ENCODE peak calls at places on chromosomes 7 and 10, in four cellular contexts. One of them, this sample, is unnamed.

GRCh38 chr7:6536899-6537298 is 14.4 kb downstream of the GRID2IP start:
- DNase-seq in right atrium auricular region: no peak
- DNase-seq in RPMI8226: no peak
- DNase-seq in NCI-H1105 treated with DMSO at 0.1 percent for 48 hours: peak
- DNase-seq in this sample: peak

GRCh38 chr7:50307368-50308012 is 3.0 kb downstream of the IKZF1 start:
- DNase-seq in NCI-H1105 treated with DMSO at 0.1 percent for 48 hours: no peak
- DNase-seq in RPMI8226: peak
- DNase-seq in right atrium auricular region: no peak
- DNase-seq in this sample: no peak

GRCh38 chr7:129574487-129574886 is 37.0 kb upstream of the NRF1 start:
- DNase-seq in RPMI8226: no peak
- DNase-seq in right atrium auricular region: no peak
- DNase-seq in NCI-H1105 treated with DMSO at 0.1 percent for 48 hours: no peak
- DNase-seq in this sample: no peak

GRCh38 chr10:132306951-132307751 is 599 bp downstream of the STK32C start:
- DNase-seq in right atrium auricular region: no peak
- DNase-seq in NCI-H1105 treated with DMSO at 0.1 percent for 48 hours: peak
- DNase-seq in RPMI8226: peak
- DNase-seq in this sample: peak

GRCh38 chr10:119115921-119116320 is 12.0 kb downstream of the DENND10 start:
- DNase-seq in RPMI8226: no peak
- DNase-seq in right atrium auricular region: no peak
- DNase-seq in NCI-H1105 treated with DMSO at 0.1 percent for 48 hours: no peak
- DNase-seq in this sample: no peak

GRCh38 chr10:4615042-4615441 is 211.0 kb upstream of the AKR1E2 start:
- DNase-seq in right atrium auricular region: no peak
- DNase-seq in NCI-H1105 treated with DMSO at 0.1 percent for 48 hours: no peak
- DNase-seq in RPMI8226: no peak
- DNase-seq in this sample: no peak

GRCh38 chr10:42999385-43000020 is 77.4 kb upstream of the RET start:
- DNase-seq in RPMI8226: no peak
- DNase-seq in right atrium auricular region: no peak
- DNase-seq in NCI-H1105 treated with DMSO at 0.1 percent for 48 hours: no peak
- DNase-seq in this sample: no peak

GRCh38 chr7:74429153-74429747 is 24.5 kb upstream of the GTF2IRD1 start:
- DNase-seq in NCI-H1105 treated with DMSO at 0.1 percent for 48 hours: no peak
- DNase-seq in right atrium auricular region: no peak
- DNase-seq in RPMI8226: peak
- DNase-seq in this sample: no peak

GRCh38 chr7:38409524-38409923 is 136.1 kb upstream of the TARP start:
- DNase-seq in NCI-H1105 treated with DMSO at 0.1 percent for 48 hours: no peak
- DNase-seq in RPMI8226: no peak
- DNase-seq in right atrium auricular region: no peak
- DNase-seq in this sample: no peak

GRCh38 chr10:78029294-78030226 is at the start of gene POLR3A:
- DNase-seq in NCI-H1105 treated with DMSO at 0.1 percent for 48 hours: peak
- DNase-seq in RPMI8226: peak
- DNase-seq in right atrium auricular region: peak
- DNase-seq in this sample: peak

GRCh38 chr7:158111906-158112570 is 475.6 kb downstream of the PTPRN2 start:
- DNase-seq in NCI-H1105 treated with DMSO at 0.1 percent for 48 hours: no peak
- DNase-seq in right atrium auricular region: peak
- DNase-seq in RPMI8226: no peak
- DNase-seq in this sample: no peak

GRCh38 chr7:156640949-156641485 is 443 bp downstream of the RNF32 start:
- DNase-seq in RPMI8226: peak
- DNase-seq in NCI-H1105 treated with DMSO at 0.1 percent for 48 hours: peak
- DNase-seq in right atrium auricular region: no peak
- DNase-seq in this sample: peak

GRCh38 chr10:121158988-121159579 is 307.9 kb downstream of the WDR11 start:
- DNase-seq in NCI-H1105 treated with DMSO at 0.1 percent for 48 hours: no peak
- DNase-seq in right atrium auricular region: no peak
- DNase-seq in RPMI8226: no peak
- DNase-seq in this sample: peak

GRCh38 chr10:124911124-124912051 is 30.5 kb upstream of the ZRANB1 start:
- DNase-seq in RPMI8226: peak
- DNase-seq in NCI-H1105 treated with DMSO at 0.1 percent for 48 hours: no peak
- DNase-seq in right atrium auricular region: no peak
- DNase-seq in this sample: no peak

GRCh38 chr7:92404170-92404614 is 43.1 kb upstream of the GATAD1 start:
- DNase-seq in RPMI8226: no peak
- DNase-seq in NCI-H1105 treated with DMSO at 0.1 percent for 48 hours: no peak
- DNase-seq in right atrium auricular region: no peak
- DNase-seq in this sample: peak

GRCh38 chr7:102814025-102814471 is 65.2 kb downstream of the FAM185A start:
- DNase-seq in NCI-H1105 treated with DMSO at 0.1 percent for 48 hours: no peak
- DNase-seq in RPMI8226: no peak
- DNase-seq in right atrium auricular region: no peak
- DNase-seq in this sample: no peak

GRCh38 chr10:72297281-72297967 is 23.7 kb downstream of the DDIT4 start:
- DNase-seq in right atrium auricular region: peak
- DNase-seq in RPMI8226: peak
- DNase-seq in NCI-H1105 treated with DMSO at 0.1 percent for 48 hours: no peak
- DNase-seq in this sample: peak

GRCh38 chr7:5310822-5311405 is 28.2 kb downstream of the SLC29A4 start:
- DNase-seq in RPMI8226: no peak
- DNase-seq in right atrium auricular region: no peak
- DNase-seq in NCI-H1105 treated with DMSO at 0.1 percent for 48 hours: no peak
- DNase-seq in this sample: no peak

GRCh38 chr10:97643586-97643985 is 3.1 kb downstream of the PI4K2A start:
- DNase-seq in NCI-H1105 treated with DMSO at 0.1 percent for 48 hours: no peak
- DNase-seq in RPMI8226: no peak
- DNase-seq in right atrium auricular region: no peak
- DNase-seq in this sample: peak

GRCh38 chr10:125878957-125879835 is 1.9 kb downstream of the DHX32 start:
- DNase-seq in RPMI8226: no peak
- DNase-seq in right atrium auricular region: no peak
- DNase-seq in NCI-H1105 treated with DMSO at 0.1 percent for 48 hours: no peak
- DNase-seq in this sample: no peak

GRCh38 chr10:94677691-94678090 is 5.8 kb upstream of the CYP2C18 start:
- DNase-seq in right atrium auricular region: no peak
- DNase-seq in NCI-H1105 treated with DMSO at 0.1 percent for 48 hours: no peak
- DNase-seq in RPMI8226: no peak
- DNase-seq in this sample: no peak

GRCh38 chr10:52668024-52668423 is 104.6 kb downstream of the MBL2 start:
- DNase-seq in NCI-H1105 treated with DMSO at 0.1 percent for 48 hours: no peak
- DNase-seq in RPMI8226: no peak
- DNase-seq in right atrium auricular region: no peak
- DNase-seq in this sample: no peak

GRCh38 chr10:11404931-11405330 is 206.5 kb downstream of the USP6NL start:
- DNase-seq in RPMI8226: no peak
- DNase-seq in NCI-H1105 treated with DMSO at 0.1 percent for 48 hours: no peak
- DNase-seq in right atrium auricular region: no peak
- DNase-seq in this sample: no peak

GRCh38 chr10:12667006-12667405 is 317.7 kb downstream of the CAMK1D start:
- DNase-seq in right atrium auricular region: no peak
- DNase-seq in RPMI8226: no peak
- DNase-seq in NCI-H1105 treated with DMSO at 0.1 percent for 48 hours: no peak
- DNase-seq in this sample: no peak

GRCh38 chr7:98213296-98213873 is 2.1 kb downstream of the BHLHA15 start:
- DNase-seq in NCI-H1105 treated with DMSO at 0.1 percent for 48 hours: no peak
- DNase-seq in right atrium auricular region: no peak
- DNase-seq in RPMI8226: no peak
- DNase-seq in this sample: no peak

GRCh38 chr7:156889746-156890145 is 3.2 kb downstream of the LMBR1 start:
- DNase-seq in RPMI8226: no peak
- DNase-seq in NCI-H1105 treated with DMSO at 0.1 percent for 48 hours: no peak
- DNase-seq in right atrium auricular region: no peak
- DNase-seq in this sample: no peak

GRCh38 chr10:14553434-14553833 is 221.3 kb downstream of the FAM107B start:
- DNase-seq in right atrium auricular region: no peak
- DNase-seq in NCI-H1105 treated with DMSO at 0.1 percent for 48 hours: no peak
- DNase-seq in RPMI8226: no peak
- DNase-seq in this sample: peak

GRCh38 chr10:103168436-103168835 is 24.6 kb downstream of the NT5C2 start:
- DNase-seq in NCI-H1105 treated with DMSO at 0.1 percent for 48 hours: no peak
- DNase-seq in RPMI8226: no peak
- DNase-seq in right atrium auricular region: no peak
- DNase-seq in this sample: no peak

GRCh38 chr7:106775975-106776607 is 89.0 kb upstream of the PIK3CG start:
- DNase-seq in NCI-H1105 treated with DMSO at 0.1 percent for 48 hours: no peak
- DNase-seq in right atrium auricular region: no peak
- DNase-seq in RPMI8226: no peak
- DNase-seq in this sample: no peak

GRCh38 chr7:47461161-47461560 is 120.8 kb downstream of the TNS3 start:
- DNase-seq in NCI-H1105 treated with DMSO at 0.1 percent for 48 hours: peak
- DNase-seq in RPMI8226: no peak
- DNase-seq in right atrium auricular region: no peak
- DNase-seq in this sample: no peak

GRCh38 chr10:23172846-23173548 is 19.1 kb upstream of the PTF1A start:
- DNase-seq in RPMI8226: no peak
- DNase-seq in NCI-H1105 treated with DMSO at 0.1 percent for 48 hours: peak
- DNase-seq in right atrium auricular region: no peak
- DNase-seq in this sample: peak

GRCh38 chr7:105656922-105657521 is 75.7 kb upstream of the EFCAB10 start:
- DNase-seq in RPMI8226: peak
- DNase-seq in right atrium auricular region: no peak
- DNase-seq in NCI-H1105 treated with DMSO at 0.1 percent for 48 hours: peak
- DNase-seq in this sample: peak

GRCh38 chr10:102785818-102786217 is 42.1 kb downstream of the WBP1L start:
- DNase-seq in RPMI8226: no peak
- DNase-seq in NCI-H1105 treated with DMSO at 0.1 percent for 48 hours: no peak
- DNase-seq in right atrium auricular region: no peak
- DNase-seq in this sample: no peak

This sample was measured in NCI-H146.